ENCODE peak calls at places on chromosomes 12 and 14, in seven cellular contexts. J is IMR-90, N is left ventricle myocardium inferior, L is Panc1, D is heart right ventricle, G is brain microvascular endothelial cell, E is lung. K is an unnamed sample. For H3K36me3, the result is how much of the 10 kb centered on the place peaks cover.

GRCh38 chr12:122982963-122983788 is 2.7 kb downstream of the ARL6IP4 start:
- DNase-seq in D (no peak), N (no peak), L (no peak), G (no peak), J (no peak), E (no peak), K (no peak)

GRCh38 chr12:110077769-110078168 is 29.4 kb upstream of the C12orf76 start:
- DNase-seq in D (no peak), L (no peak), N (no peak), J (no peak), G (no peak), E (no peak), K (no peak)

GRCh38 chr14:100221419-100222218 is 17.3 kb upstream of the YY1 start:
- DNase-seq in L (no peak), G (peak), J (peak), N (peak), E (peak), D (peak), K (peak)

GRCh38 chr12:110355080-110355479 is 48.4 kb downstream of the ANAPC7 start:
- DNase-seq in N (no peak), J (no peak), L (peak), D (no peak), E (no peak), G (peak), K (no peak)

GRCh38 chr12:29562167-29562776 is 64.8 kb upstream of the OVCH1 start:
- DNase-seq in J (peak), E (no peak), D (peak), L (no peak), N (no peak), G (peak), K (no peak)

GRCh38 chr12:127445583-127445982 is 821.4 kb upstream of the TMEM132C start:
- DNase-seq in E (no peak), J (no peak), L (no peak), N (no peak), G (no peak), D (no peak), K (no peak)

GRCh38 chr12:131547560-131547959 is 163.3 kb upstream of the SFSWAP start:
- DNase-seq in L (no peak), D (no peak), N (no peak), G (no peak), J (no peak), E (no peak), K (no peak)

GRCh38 chr12:115398311-115398781 is 714.4 kb upstream of the TBX3 start:
- DNase-seq in J (no peak), G (no peak), L (peak), D (no peak), E (no peak), N (no peak), K (no peak)

GRCh38 chr12:119780786-119781434 is 96.2 kb downstream of the CIT start:
- DNase-seq in N (no peak), J (peak), L (no peak), E (peak), G (peak), D (peak), K (peak)

GRCh38 chr14:44833376-44833775 is 128.4 kb downstream of the KLHL28 start:
- DNase-seq in D (no peak), J (peak), L (no peak), E (no peak), N (no peak), G (no peak), K (no peak)

GRCh38 chr12:98352218-98352811 is 163.1 kb upstream of the TMPO start:
- DNase-seq in D (no peak), N (no peak), G (peak), L (no peak), E (no peak), J (peak), K (no peak)

GRCh38 chr12:19893514-19893913 is 454.2 kb downstream of the AEBP2 start:
- DNase-seq in E (no peak), N (no peak), G (peak), L (no peak), J (peak), D (no peak), K (no peak)

GRCh38 chr12:110280784-110281548 is at the start of gene ATP2A2:
- DNase-seq in D (peak), G (peak), J (peak), N (peak), L (no peak), E (peak), K (peak)

GRCh38 chr14:99029150-99029915 is 242.7 kb downstream of the BCL11B start:
- DNase-seq in L (no peak), N (no peak), D (no peak), J (no peak), E (no peak), G (no peak), K (no peak)

GRCh38 chr14:74671789-74672188 is 41.1 kb downstream of the AREL1 start:
- DNase-seq in G (peak), D (no peak), N (no peak), E (no peak), L (peak), J (peak), K (no peak)

GRCh38 chr12:6941267-6941666 is 2.3 kb upstream of the RNU7-1 start:
- DNase-seq in G (no peak), E (no peak), L (no peak), N (peak), D (no peak), J (no peak), K (no peak)

GRCh38 chr12:54220092-54220557 is 31.3 kb upstream of the SMUG1 start:
- DNase-seq in G (peak), J (peak), D (peak), L (peak), E (no peak), N (peak), K (peak)

GRCh38 chr12:111330800-111331752 is 37.8 kb downstream of the PHETA1 start:
- DNase-seq in N (no peak), D (no peak), G (peak), L (peak), E (no peak), J (peak), K (no peak)

GRCh38 chr12:45989277-45989856 is 1.0 kb downstream of the SCAF11 start:
- DNase-seq in N (no peak), L (no peak), J (peak), E (peak), D (no peak), G (no peak), K (peak)

GRCh38 chr12:118467576-118467975 is 91.2 kb downstream of the SUDS3 start:
- DNase-seq in D (no peak), G (peak), L (no peak), J (no peak), N (no peak), E (no peak), K (no peak)

GRCh38 chr14:35346738-35347322 is 54.6 kb downstream of the PSMA6 start:
- DNase-seq in N (no peak), L (no peak), E (no peak), J (no peak), D (no peak), G (no peak), K (no peak)

GRCh38 chr14:49783394-49784010 is 15.5 kb downstream of the KLHDC2 start:
- DNase-seq in E (no peak), L (no peak), N (no peak), D (no peak), G (no peak), J (no peak), K (no peak)
- H3K36me3 ChIP-seq in E (under half), L (under half), N (half or more), D (under half), G (half or more), J (half or more), K (half or more)

DNA sequence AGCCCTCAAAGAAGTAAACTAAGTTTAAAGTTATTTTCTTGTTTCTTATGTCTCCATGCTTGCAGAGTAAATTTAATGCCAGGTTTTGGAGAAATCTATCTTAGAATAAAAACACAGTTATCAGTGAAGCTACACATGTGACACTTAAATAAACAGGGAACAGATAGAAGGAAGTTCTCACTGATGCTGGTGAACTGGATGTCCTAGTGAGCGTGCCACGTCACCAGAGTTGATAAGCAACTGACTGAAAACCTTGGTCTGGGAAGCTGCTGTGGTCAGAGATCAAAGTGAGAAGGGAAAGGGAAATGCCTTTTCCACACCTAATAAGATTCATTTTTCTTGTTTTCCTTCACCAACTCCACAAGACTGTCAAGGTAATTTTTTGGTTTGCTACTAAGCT is 74.8 kb upstream of the PCED1B start:
- DNase-seq in L (no peak), E (no peak), D (no peak), J (peak), N (no peak), G (peak), K (no peak)
- H3K27ac ChIP-seq in L (no peak), E (no peak), D (no peak), J (no peak), N (no peak), G (no peak), K (no peak)

DNA sequence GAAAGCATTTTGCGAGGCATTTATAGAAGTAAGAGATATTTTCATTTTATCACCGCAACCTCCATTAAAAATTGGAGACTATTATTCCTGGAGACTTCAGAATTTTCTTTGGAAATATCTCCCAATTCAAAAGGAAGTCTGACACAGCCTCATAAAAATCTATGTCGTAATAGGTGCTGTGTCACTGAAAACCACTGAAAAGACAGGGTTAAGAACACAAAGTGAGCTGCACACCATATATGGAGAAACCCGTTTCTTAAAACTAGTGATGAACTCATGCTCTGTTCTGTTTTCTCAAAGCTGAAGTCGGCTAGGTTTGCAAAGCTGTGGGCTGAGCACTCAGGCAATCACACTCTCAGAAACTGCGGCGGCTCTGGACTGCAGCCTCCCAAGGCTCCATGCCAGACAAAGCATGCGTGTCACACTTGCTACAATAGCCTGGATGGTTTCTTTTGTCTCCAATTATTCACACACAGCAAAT is at the start of gene GLIPR1:
- DNase-seq in L (peak), E (peak), D (peak), N (peak), G (peak), J (peak), K (peak)
- H3K4me3 ChIP-seq in L (peak), E (no peak), D (peak), N (peak), G (peak), J (peak), K (peak)

DNA sequence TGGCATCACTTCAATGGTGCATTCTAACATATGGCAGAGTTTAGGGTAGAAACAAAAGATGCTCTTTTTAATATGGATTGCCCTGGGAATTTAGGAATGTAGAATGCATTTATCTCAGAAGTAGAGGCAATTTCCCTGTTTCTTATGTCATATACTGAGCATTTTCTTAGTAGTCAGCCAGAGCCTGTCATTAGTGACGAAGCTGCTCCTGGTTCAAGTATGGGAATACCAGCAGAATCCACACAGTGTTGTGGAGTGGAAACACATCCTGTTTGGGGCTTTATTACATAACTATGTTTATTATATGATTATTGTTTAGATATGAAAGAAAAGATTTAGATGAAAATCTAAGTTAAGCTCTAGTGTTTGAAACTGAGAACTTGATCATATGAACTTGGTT is 12.2 kb downstream of the CIPC start:
- DNase-seq in G (no peak), N (no peak), E (no peak), D (no peak), J (no peak), L (no peak), K (no peak)
- H3K36me3 ChIP-seq in G (under half), N (half or more), E (under half), D (under half), J (under half), L (under half), K (half or more)

GRCh38 chr12:13367973-13368372 is 171.4 kb downstream of the EMP1 start:
- DNase-seq in D (no peak), N (no peak), G (no peak), L (no peak), J (no peak), E (no peak), K (no peak)
- H3K27ac ChIP-seq in D (no peak), N (no peak), G (no peak), L (no peak), J (no peak), E (no peak), K (no peak)